ENCODE peak calls at places on chromosomes 11 and 22, in four cellular contexts. F is KBM-7; X is coronary artery; Q is CD4-positive, alpha-beta T cell. V is an unnamed sample.

GRCh38 chr11:13669544-13670488 is 1.3 kb downstream of the FAR1 start:
- DNase-seq in F (no peak), X (no peak), Q (no peak), V (no peak)

GRCh38 chr11:65316979-65317786 is 2.5 kb downstream of the CDC42EP2 start:
- DNase-seq in F (no peak), X (no peak), Q (no peak), V (no peak)

GRCh38 chr22:31092161-31092560 is 11.0 kb downstream of the SMTN start:
- DNase-seq in F (no peak), X (no peak), Q (no peak), V (no peak)

GRCh38 chr22:39348909-39349505 is 784 bp upstream of the SYNGR1 start:
- DNase-seq in F (peak), X (no peak), Q (no peak), V (peak)

GRCh38 chr11:62844154-62844553 is 4.8 kb upstream of the WDR74 start:
- DNase-seq in F (no peak), X (no peak), Q (no peak), V (no peak)

GRCh38 chr11:64787526-64788320 is 9.4 kb upstream of the SF1 start:
- DNase-seq in F (peak), X (no peak), Q (peak), V (no peak)

GRCh38 chr11:115672412-115672811 is 168.2 kb upstream of the CADM1 start:
- DNase-seq in F (no peak), X (no peak), Q (no peak), V (no peak)

GRCh38 chr22:38843716-38844660 is at the start of gene NPTXR:
- DNase-seq in F (peak), X (no peak), Q (peak), V (peak)

GRCh38 chr11:62919476-62919875 is 1.7 kb downstream of the CHRM1 start:
- DNase-seq in F (no peak), X (no peak), Q (no peak), V (no peak)

GRCh38 chr11:115623021-115623451 is 118.8 kb upstream of the CADM1 start:
- DNase-seq in F (no peak), X (peak), Q (no peak), V (no peak)

GRCh38 chr22:31897842-31898241 is 46.5 kb upstream of the YWHAH start:
- DNase-seq in F (no peak), X (no peak), Q (no peak), V (no peak)

GRCh38 chr22:27800250-27801131 is 1.1 kb downstream of the MN1 start:
- DNase-seq in F (no peak), X (no peak), Q (no peak), V (no peak)

GRCh38 chr11:10164621-10165020 is 129.4 kb downstream of the SBF2 start:
- DNase-seq in F (no peak), X (no peak), Q (no peak), V (no peak)

GRCh38 chr11:13216019-13217006 is 61.3 kb upstream of the BMAL1 start:
- DNase-seq in F (no peak), X (no peak), Q (no peak), V (no peak)

GRCh38 chr11:64638017-64638664 is 47.1 kb downstream of the SLC22A12 start:
- DNase-seq in F (no peak), X (no peak), Q (no peak), V (no peak)

GRCh38 chr22:37303821-37304274 is 21.5 kb downstream of the CYTH4 start:
- DNase-seq in F (no peak), X (no peak), Q (no peak), V (no peak)